ENCODE peak calls at places on chromosomes 3 and 15, in four cellular contexts. W is NCI-H82, C is GM12865, H is NCI-H2029 treated with DMSO at 0.1 percent for 48 hours. D is an unnamed sample.

GRCh38 chr3:77042892-77043291 is 3.0 kb downstream of the ROBO2 start:
- DNase-seq in W (peak), C (no peak), H (no peak), D (peak)

GRCh38 chr15:35740761-35741160 is 194.8 kb upstream of the DPH6 start:
- DNase-seq in W (no peak), C (no peak), H (no peak), D (peak)

GRCh38 chr3:11720220-11721113 is 76.8 kb upstream of the VGLL4 start:
- DNase-seq in W (peak), C (peak), H (peak), D (peak)

GRCh38 chr3:142987080-142987700 is 14.2 kb upstream of the U2SURP start:
- DNase-seq in W (peak), C (peak), H (peak), D (peak)

GRCh38 chr3:98855811-98856400 is 45.6 kb downstream of the DCBLD2 start:
- DNase-seq in W (no peak), C (no peak), H (no peak), D (no peak)

GRCh38 chr3:180870008-180870733 is 42.3 kb upstream of the FXR1 start:
- DNase-seq in W (no peak), C (no peak), H (no peak), D (no peak)

GRCh38 chr3:42042747-42043115 is 48.4 kb upstream of the TRAK1 start:
- DNase-seq in W (peak), C (no peak), H (no peak), D (peak)

GRCh38 chr3:186241910-186242821 is 119.9 kb downstream of the DGKG start:
- DNase-seq in W (peak), C (peak), H (peak), D (peak)

GRCh38 chr15:55859681-55860080 is 116.7 kb upstream of the PRTG start:
- DNase-seq in W (no peak), C (no peak), H (no peak), D (no peak)